ENCODE peak calls at places on chromosomes 6 and 20, in six cellular contexts. M is thyroid gland; B is uterus; X is smooth muscle cell of the brain vasculature; O is stimulated activated CD4-positive, alpha-beta T cell treated with anti-CD3 and anti-CD28 coated beads, Interleukin-15, amount 100 ng/mL, for 24 hours; P is skeletal muscle cell. Z is an unnamed sample.

GRCh38 chr20:43658068-43658722 is 8.7 kb upstream of the MYBL2 start:
- DNase-seq in M (no peak), B (no peak), X (no peak), O (peak), P (no peak), Z (no peak)

GRCh38 chr20:11740975-11741374 is 176.7 kb upstream of the BTBD3 start:
- DNase-seq in M (no peak), B (no peak), X (no peak), O (no peak), P (no peak), Z (no peak)

GRCh38 chr6:7389162-7389450 is 436 bp downstream of the CAGE1 start:
- DNase-seq in M (peak), B (no peak), X (no peak), O (no peak), P (peak), Z (no peak)

GRCh38 chr20:44028868-44029847 is 114.5 kb downstream of the TOX2 start:
- DNase-seq in M (no peak), B (no peak), X (no peak), O (peak), P (no peak), Z (no peak)

GRCh38 chr6:101454106-101454676 is 60.7 kb downstream of the GRIK2 start:
- DNase-seq in M (no peak), B (no peak), X (no peak), O (no peak), P (no peak), Z (no peak)

GRCh38 chr6:112298021-112298745 is 43.8 kb upstream of the LAMA4 start:
- DNase-seq in M (no peak), B (peak), X (peak), O (no peak), P (peak), Z (no peak)

GRCh38 chr20:17845701-17846475 is 122.7 kb downstream of the SNX5 start:
- DNase-seq in M (no peak), B (no peak), X (no peak), O (no peak), P (no peak), Z (no peak)

GRCh38 chr6:36912583-36912982 is 26.8 kb downstream of the C6orf89 start:
- DNase-seq in M (no peak), B (no peak), X (no peak), O (peak), P (peak), Z (no peak)

GRCh38 chr20:62368629-62369507 is 1.8 kb upstream of the LAMA5 start:
- DNase-seq in M (peak), B (peak), X (no peak), O (no peak), P (peak), Z (no peak)

GRCh38 chr20:2599265-2600060 is 53.0 kb upstream of the NOP56 start:
- DNase-seq in M (no peak), B (no peak), X (peak), O (no peak), P (no peak), Z (no peak)

GRCh38 chr6:111482236-111482958 is 621 bp downstream of the REV3L start:
- DNase-seq in M (peak), B (peak), X (no peak), O (peak), P (no peak), Z (no peak)

GRCh38 chr6:44034931-44035345 is 92.3 kb downstream of the MRPL14 start:
- DNase-seq in M (no peak), B (no peak), X (no peak), O (no peak), P (no peak), Z (no peak)

GRCh38 chr20:55782861-55783260 is 222.5 kb downstream of the CBLN4 start:
- DNase-seq in M (no peak), B (no peak), X (no peak), O (no peak), P (no peak), Z (no peak)

GRCh38 chr20:41133709-41134361 is 3.5 kb upstream of the PLCG1 start:
- DNase-seq in M (no peak), B (no peak), X (no peak), O (peak), P (no peak), Z (peak)

GRCh38 chr20:8812818-8813217 is 256.1 kb upstream of the PLCB4 start:
- DNase-seq in M (peak), B (peak), X (no peak), O (no peak), P (no peak), Z (no peak)

GRCh38 chr20:44015733-44016103 is 101.1 kb downstream of the TOX2 start:
- DNase-seq in M (no peak), B (no peak), X (no peak), O (no peak), P (no peak), Z (no peak)

GRCh38 chr20:37781626-37782025 is 87.8 kb downstream of the CTNNBL1 start:
- DNase-seq in M (no peak), B (no peak), X (no peak), O (no peak), P (no peak), Z (no peak)

GRCh38 chr6:160421854-160422253 is 73.7 kb downstream of the SLC22A3 start:
- DNase-seq in M (no peak), B (peak), X (no peak), O (no peak), P (no peak), Z (no peak)

GRCh38 chr20:49630396-49630951 is 62.5 kb upstream of the PTGIS start:
- DNase-seq in M (no peak), B (no peak), X (no peak), O (no peak), P (no peak), Z (no peak)